ENCODE peak calls at places on chromosomes 16 and 17, in nine cellular contexts. W, D, O, S, U, N, X, H and C are unnamed samples.

GRCh38 chr17:21243516-21244303 is 9.5 kb downstream of the NATD1 start:
- DNase-seq in W (no peak), D (no peak), O (no peak), S (no peak), U (no peak), N (no peak), X (no peak), H (no peak), C (no peak)

GRCh38 chr17:33125552-33125950 is 133.9 kb downstream of the SPACA3 start:
- DNase-seq in W (no peak), D (no peak), O (no peak), S (no peak), U (no peak), N (no peak), X (no peak), H (no peak), C (no peak)

GRCh38 chr16:9125658-9126492 is 34.4 kb downstream of the HAPSTR1 start:
- DNase-seq in W (no peak), D (no peak), O (no peak), S (no peak), U (no peak), N (no peak), X (no peak), H (no peak), C (no peak)

GRCh38 chr17:21275047-21275578 is 9.4 kb upstream of the MAP2K3 start:
- DNase-seq in W (no peak), D (no peak), O (no peak), S (no peak), U (no peak), N (no peak), X (no peak), H (peak), C (no peak)

GRCh38 chr17:40530988-40531971 is 29.9 kb upstream of the TNS4 start:
- DNase-seq in W (no peak), D (peak), O (no peak), S (peak), U (peak), N (no peak), X (peak), H (no peak), C (no peak)

GRCh38 chr17:65797809-65798208 is 236.4 kb upstream of the AXIN2 start:
- DNase-seq in W (no peak), D (peak), O (no peak), S (no peak), U (peak), N (peak), X (peak), H (peak), C (no peak)

GRCh38 chr16:64659863-64660262 is 462.0 kb downstream of the CDH11 start:
- DNase-seq in W (no peak), D (no peak), O (no peak), S (no peak), U (no peak), N (no peak), X (no peak), H (no peak), C (no peak)

GRCh38 chr16:67546761-67547422 is 15.4 kb upstream of the CTCF start:
- DNase-seq in W (peak), D (peak), O (peak), S (no peak), U (peak), N (peak), X (peak), H (peak), C (peak)

GRCh38 chr17:68085751-68086445 is 50.4 kb downstream of the KPNA2 start:
- DNase-seq in W (no peak), D (peak), O (no peak), S (no peak), U (no peak), N (peak), X (no peak), H (no peak), C (no peak)

GRCh38 chr16:88208112-88208511 is 174.6 kb upstream of the ZNF469 start:
- DNase-seq in W (no peak), D (no peak), O (no peak), S (no peak), U (no peak), N (no peak), X (no peak), H (no peak), C (no peak)

GRCh38 chr17:70295329-70295728 is 126.0 kb downstream of the KCNJ2 start:
- DNase-seq in W (no peak), D (no peak), O (no peak), S (no peak), U (no peak), N (no peak), X (no peak), H (no peak), C (no peak)

GRCh38 chr16:67833035-67833417 is 9.1 kb upstream of the THAP11 start:
- DNase-seq in W (no peak), D (no peak), O (no peak), S (no peak), U (no peak), N (peak), X (no peak), H (no peak), C (no peak)

GRCh38 chr17:75295220-75296158 is 6.3 kb upstream of the SLC25A19 start:
- DNase-seq in W (no peak), D (no peak), O (no peak), S (peak), U (no peak), N (no peak), X (no peak), H (no peak), C (no peak)

GRCh38 chr17:74192950-74193781 is 10.3 kb upstream of the RPL38 start:
- DNase-seq in W (peak), D (no peak), O (peak), S (peak), U (no peak), N (peak), X (no peak), H (no peak), C (no peak)

GRCh38 chr16:24626251-24626650 is 86.9 kb downstream of the RBBP6 start:
- DNase-seq in W (no peak), D (no peak), O (no peak), S (no peak), U (no peak), N (peak), X (no peak), H (no peak), C (no peak)

GRCh38 chr16:66740010-66740409 is 11.4 kb downstream of the DYNC1LI2 start:
- DNase-seq in W (no peak), D (peak), O (no peak), S (no peak), U (peak), N (peak), X (peak), H (peak), C (peak)

GRCh38 chr17:57257213-57257873 is 1.0 kb downstream of the MSI2 start:
- DNase-seq in W (no peak), D (no peak), O (no peak), S (no peak), U (no peak), N (no peak), X (no peak), H (no peak), C (no peak)

GRCh38 chr17:8162232-8162996 is at the start of gene VAMP2:
- DNase-seq in W (peak), D (peak), O (no peak), S (peak), U (peak), N (peak), X (peak), H (peak), C (peak)

GRCh38 chr16:88885693-88886253 is 19.3 kb upstream of the PABPN1L start:
- DNase-seq in W (no peak), D (no peak), O (no peak), S (no peak), U (no peak), N (no peak), X (no peak), H (no peak), C (no peak)

GRCh38 chr16:2150418-2151187 is 2.2 kb downstream of the RAB26 start:
- DNase-seq in W (no peak), D (no peak), O (no peak), S (no peak), U (peak), N (peak), X (no peak), H (no peak), C (no peak)
- TF ChIP-seq CTCF in W (no peak), D (no peak), O (peak), S (no peak), U (no peak), N (peak), X (no peak), H (no peak), C (no peak)

DNA sequence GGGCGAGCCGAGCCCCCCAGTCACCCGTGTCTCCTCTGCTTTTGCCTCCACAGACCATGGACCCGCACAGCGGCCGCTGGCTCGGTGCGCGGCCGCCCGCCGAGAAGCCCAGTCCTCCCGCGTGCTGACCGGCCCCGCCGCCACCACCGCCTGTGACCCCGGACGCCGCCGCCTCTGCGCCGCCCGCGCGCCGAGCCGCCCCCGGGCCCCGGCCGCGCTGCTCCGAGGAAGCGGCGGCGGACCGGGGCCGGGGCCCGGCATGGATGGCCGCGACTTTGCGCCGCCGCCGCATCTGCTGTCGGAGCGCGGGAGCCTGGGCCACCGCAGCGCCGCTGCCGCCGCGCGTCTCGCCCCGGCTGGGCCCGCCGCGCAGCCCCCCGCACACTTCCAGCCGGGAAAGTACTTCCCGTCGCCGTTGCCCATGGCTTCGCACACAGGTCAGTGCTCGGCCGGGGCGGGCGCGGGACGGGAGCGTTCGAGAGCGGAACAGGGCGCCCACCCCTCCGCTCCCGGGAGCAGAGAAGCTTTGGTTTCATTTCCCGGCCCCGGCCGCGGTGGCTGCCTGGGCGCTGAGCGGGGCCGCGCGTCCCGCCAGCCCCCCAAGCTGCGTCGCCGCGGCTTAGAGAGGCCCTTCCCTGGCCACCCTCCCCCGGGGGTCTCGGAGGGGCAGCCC is 4.4 kb downstream of the BAHCC1 start:
- DNase-seq in W (no peak), D (no peak), O (no peak), S (no peak), U (peak), N (peak), X (no peak), H (no peak), C (no peak)
- TF ChIP-seq CTCF in W (no peak), D (no peak), O (no peak), S (no peak), U (no peak), N (no peak), X (no peak), H (no peak), C (no peak)

GRCh38 chr17:10357768-10358167 is 15.0 kb downstream of the MYH13 start:
- DNase-seq in W (no peak), D (peak), O (no peak), S (no peak), U (peak), N (no peak), X (no peak), H (no peak), C (no peak)
- TF ChIP-seq CTCF in W (peak), D (peak), O (peak), S (no peak), U (peak), N (peak), X (peak), H (peak), C (peak)

DNA sequence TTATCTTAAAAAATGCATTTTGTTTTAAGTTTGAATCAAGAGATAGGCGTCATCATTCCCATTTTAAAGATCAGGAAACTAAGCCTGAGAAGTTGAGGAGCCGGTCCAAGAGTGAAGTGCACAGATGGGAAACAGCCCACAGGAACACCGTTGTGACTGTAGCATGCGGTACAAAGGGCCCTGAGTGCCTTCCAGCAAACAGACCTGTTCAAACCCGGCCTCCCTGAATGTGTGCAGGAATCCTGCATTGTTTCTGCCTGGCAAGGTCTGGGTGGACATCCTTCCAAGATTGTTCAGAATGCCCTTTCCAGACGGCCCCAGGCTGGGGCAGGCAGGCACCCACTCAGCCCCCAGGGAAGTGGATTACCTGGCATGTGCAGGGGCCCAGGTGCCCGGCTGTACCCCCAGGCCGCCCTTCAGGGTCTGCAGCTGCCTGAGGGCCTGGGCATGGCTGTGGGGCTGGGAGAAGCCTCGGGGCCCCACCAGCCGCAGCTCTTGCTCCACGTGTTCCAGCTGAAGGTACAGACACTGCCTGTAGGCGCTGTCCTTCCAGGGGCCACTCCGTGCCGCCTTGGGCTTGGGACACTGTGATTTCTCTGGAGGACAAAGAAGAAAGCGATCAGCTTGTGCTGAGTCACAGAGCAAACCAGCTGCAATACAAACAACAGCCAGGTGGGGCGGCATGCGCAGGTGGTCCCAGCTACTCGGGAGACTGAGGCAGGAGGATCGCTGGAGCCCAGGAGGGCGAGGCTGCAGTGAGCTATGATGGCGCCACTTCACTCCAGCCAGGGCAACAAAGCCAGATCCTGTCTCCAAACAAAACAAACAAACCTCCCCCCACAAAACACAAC is 45.0 kb upstream of the GCSH start:
- DNase-seq in W (no peak), D (no peak), O (no peak), S (no peak), U (peak), N (no peak), X (no peak), H (no peak), C (no peak)
- TF ChIP-seq CTCF in W (no peak), D (no peak), O (no peak), S (peak), U (peak), N (peak), X (no peak), H (peak), C (peak)

GRCh38 chr17:55443904-55444303 is 22.3 kb upstream of the MMD start:
- DNase-seq in W (no peak), D (no peak), O (no peak), S (no peak), U (no peak), N (no peak), X (no peak), H (no peak), C (no peak)

GRCh38 chr17:55446581-55447205 is 25.1 kb upstream of the MMD start:
- DNase-seq in W (no peak), D (no peak), O (peak), S (no peak), U (no peak), N (peak), X (no peak), H (no peak), C (no peak)

GRCh38 chr17:55442953-55443683 is 21.5 kb upstream of the MMD start:
- DNase-seq in W (no peak), D (no peak), O (no peak), S (no peak), U (no peak), N (peak), X (no peak), H (no peak), C (no peak)

GRCh38 chr17:55442462-55442861 is 20.8 kb upstream of the MMD start:
- DNase-seq in W (no peak), D (no peak), O (no peak), S (no peak), U (no peak), N (no peak), X (no peak), H (no peak), C (no peak)

GRCh38 chr17:55444471-55445441 is 23.1 kb upstream of the MMD start:
- DNase-seq in W (no peak), D (no peak), O (no peak), S (no peak), U (no peak), N (peak), X (no peak), H (no peak), C (no peak)
- TF ChIP-seq CTCF in W (no peak), D (no peak), O (no peak), S (no peak), U (no peak), N (no peak), X (no peak), H (no peak), C (no peak)

DNA sequence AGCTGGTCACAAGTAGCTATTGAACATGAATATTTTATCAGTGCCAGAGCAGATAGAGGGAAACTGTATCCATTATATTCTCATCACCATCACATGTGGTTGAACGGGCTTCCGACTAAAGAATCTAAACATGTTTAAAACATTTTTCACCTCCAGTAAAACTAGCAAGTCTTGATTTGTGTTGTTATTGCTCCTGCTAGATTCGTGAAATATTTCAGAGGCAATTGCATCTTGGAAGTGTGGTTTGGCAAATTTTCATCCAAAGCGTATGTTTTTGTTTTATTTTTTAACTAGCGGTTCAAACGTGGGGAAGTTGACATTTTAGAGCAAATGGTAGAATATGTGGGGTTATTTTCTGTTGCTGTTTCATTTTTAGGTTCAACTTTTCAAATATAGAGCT is 483.0 kb downstream of the CDH13 start:
- DNase-seq in W (no peak), D (no peak), O (no peak), S (no peak), U (no peak), N (peak), X (no peak), H (no peak), C (no peak)
- TF ChIP-seq CTCF in W (no peak), D (no peak), O (no peak), S (no peak), U (no peak), N (peak), X (no peak), H (no peak), C (no peak)

GRCh38 chr17:14196337-14196997 is 40.2 kb downstream of the CDRT15 start:
- DNase-seq in W (no peak), D (no peak), O (no peak), S (no peak), U (no peak), N (no peak), X (no peak), H (no peak), C (no peak)
- TF ChIP-seq CTCF in W (no peak), D (peak), O (no peak), S (peak), U (no peak), N (peak), X (peak), H (no peak), C (peak)

GRCh38 chr16:84144301-84144858 is 597 bp downstream of the HSDL1 start:
- DNase-seq in W (peak), D (peak), O (no peak), S (no peak), U (peak), N (peak), X (peak), H (peak), C (peak)
- TF ChIP-seq CTCF in W (no peak), D (no peak), O (peak), S (no peak), U (no peak), N (peak), X (no peak), H (peak), C (no peak)

DNA sequence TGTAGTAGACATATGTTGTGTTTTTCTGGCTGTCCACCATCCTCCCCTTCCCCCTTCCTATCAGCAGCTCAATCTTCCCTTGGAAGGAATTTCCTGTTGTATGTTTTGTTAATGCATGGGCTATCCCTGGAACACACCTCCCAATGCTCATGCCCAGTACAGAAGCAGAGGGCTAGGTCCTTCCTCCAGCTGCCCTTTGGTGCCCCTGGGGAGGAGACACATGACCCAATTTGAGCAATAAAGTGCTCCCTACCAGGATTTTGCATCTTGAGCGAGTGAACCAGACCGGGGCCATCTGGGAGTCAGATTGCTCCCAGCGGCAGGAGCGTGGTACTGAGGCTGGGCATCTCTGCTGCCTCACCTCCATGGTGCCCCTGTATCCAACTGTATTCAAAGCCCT is 141.5 kb upstream of the MED13 start:
- DNase-seq in W (no peak), D (no peak), O (no peak), S (no peak), U (no peak), N (peak), X (no peak), H (no peak), C (no peak)
- TF ChIP-seq CTCF in W (no peak), D (no peak), O (no peak), S (no peak), U (no peak), N (peak), X (no peak), H (no peak), C (no peak)